ENCODE peak calls at places on chromosomes 6 and 20, in six cellular contexts. Z is fibroblast of villous mesenchyme, E is AG04450, U is lower leg skin, T is neural progenitor cell, C is K562. W is an unnamed sample.

GRCh38 chr20:36313936-36314335 is 7.8 kb downstream of the DLGAP4 start:
- DNase-seq in E (no peak), Z (no peak), U (no peak), C (no peak), T (no peak), W (no peak)

GRCh38 chr6:1553562-1554088 is 56.1 kb upstream of the FOXC1 start:
- DNase-seq in T (no peak), E (no peak), Z (no peak), C (no peak), U (no peak), W (peak; percentile 56)

GRCh38 chr20:36821964-36822437 is 48.4 kb upstream of the DSN1 start:
- DNase-seq in E (no peak), Z (no peak), T (peak; percentile 19), U (no peak), C (peak; percentile 46), W (no peak)

GRCh38 chr6:125094563-125094962 is 59.0 kb upstream of the TPD52L1 start:
- DNase-seq in T (no peak), C (no peak), E (no peak), U (no peak), Z (peak; percentile 33), W (peak; percentile 66)

GRCh38 chr6:137119196-137120104 is 54.0 kb downstream of the IL22RA2 start:
- DNase-seq in T (no peak), U (no peak), Z (no peak), C (no peak), E (no peak), W (no peak)

GRCh38 chr6:160293844-160294243 is 35.2 kb upstream of the SLC22A2 start:
- DNase-seq in E (no peak), Z (no peak), U (no peak), C (no peak), T (peak; percentile 23), W (no peak)

GRCh38 chr6:16663896-16664295 is 97.4 kb downstream of the ATXN1 start:
- DNase-seq in U (no peak), T (no peak), E (no peak), Z (no peak), C (no peak), W (no peak)

GRCh38 chr6:77451466-77451865 is 11.8 kb downstream of the HTR1B start:
- DNase-seq in C (no peak), E (no peak), T (no peak), Z (peak; percentile 30), U (no peak), W (no peak)

GRCh38 chr6:139597781-139598368 is 223.4 kb upstream of the CITED2 start:
- DNase-seq in T (peak; percentile 25), Z (peak; percentile 100), E (peak; percentile 95), U (peak; percentile 62), C (no peak), W (peak; percentile 98)

GRCh38 chr20:4326194-4327065 is 311.1 kb upstream of the RNF24 start:
- DNase-seq in T (no peak), E (no peak), C (no peak), Z (no peak), U (no peak), W (peak; percentile 55)

GRCh38 chr6:4567141-4567540 is 209.1 kb upstream of the CDYL start:
- DNase-seq in U (no peak), T (no peak), C (no peak), Z (peak; percentile 28), E (no peak), W (peak; percentile 22)

GRCh38 chr6:328184-328670 is 35.9 kb downstream of the DUSP22 start:
- DNase-seq in E (peak; percentile 70), T (no peak), U (peak; percentile 76), Z (peak; percentile 88), C (no peak), W (peak; percentile 98)

GRCh38 chr6:47245745-47246371 is 63.8 kb downstream of the TNFRSF21 start:
- DNase-seq in E (no peak), T (no peak), C (no peak), U (no peak), Z (no peak), W (peak; percentile 14)

GRCh38 chr6:134979142-134979541 is 29.2 kb upstream of the ALDH8A1 start:
- DNase-seq in Z (no peak), T (no peak), U (no peak), C (no peak), E (no peak), W (no peak)

GRCh38 chr6:132972254-132972653 is 157.9 kb downstream of the RPS12 start:
- DNase-seq in C (no peak), U (no peak), T (no peak), Z (no peak), E (no peak), W (no peak)

GRCh38 chr20:10806539-10806938 is 132.7 kb upstream of the JAG1 start:
- DNase-seq in T (no peak), E (no peak), C (no peak), U (peak; percentile 61), Z (no peak), W (no peak)

GRCh38 chr20:39245685-39246311 is 283.7 kb downstream of the DHX35 start:
- DNase-seq in Z (no peak), E (no peak), T (no peak), U (no peak), C (no peak), W (no peak)

GRCh38 chr6:168737481-168737880 is 296.5 kb downstream of the SMOC2 start:
- DNase-seq in Z (no peak), U (no peak), E (no peak), T (no peak), C (no peak), W (peak; percentile 22)

GRCh38 chr6:219641-220198 is 72.6 kb upstream of the DUSP22 start:
- DNase-seq in C (peak; percentile 55), T (peak; percentile 48), Z (peak; percentile 16), E (no peak), U (peak; percentile 41), W (peak; percentile 63)

GRCh38 chr6:112178846-112179245 is 75.5 kb downstream of the LAMA4 start:
- DNase-seq in U (no peak), Z (no peak), C (no peak), E (no peak), T (no peak), W (no peak)

GRCh38 chr6:41208439-41209106 is 7.6 kb upstream of the TREML2 start:
- DNase-seq in U (no peak), E (no peak), Z (no peak), T (no peak), C (no peak), W (no peak)

GRCh38 chr6:138227316-138227781 is 9.1 kb upstream of the PBOV1 start:
- DNase-seq in E (no peak), T (no peak), U (no peak), C (no peak), Z (no peak), W (no peak)

GRCh38 chr6:29762781-29763214 is 39.6 kb downstream of the HLA-F start:
- DNase-seq in C (no peak), Z (no peak), E (no peak), U (no peak), T (no peak), W (peak; percentile 21)

GRCh38 chr6:147138841-147139240 is 65.4 kb upstream of the STXBP5 start:
- DNase-seq in E (no peak), Z (no peak), C (no peak), U (no peak), T (no peak), W (no peak)

GRCh38 chr20:44209691-44210421 is 715 bp downstream of the OSER1 start:
- DNase-seq in E (no peak), Z (peak; percentile 55), U (peak; percentile 39), C (no peak), T (peak; percentile 71), W (peak; percentile 52)

GRCh38 chr6:3282461-3283236 is 23.9 kb downstream of the PSMG4 start:
- DNase-seq in U (no peak), T (no peak), E (no peak), C (no peak), Z (peak; percentile 30), W (no peak)

GRCh38 chr20:31723282-31724078 is 812 bp upstream of the BCL2L1 start:
- DNase-seq in E (peak; percentile 96), Z (peak; percentile 98), C (peak; percentile 100), U (peak; percentile 95), T (peak; percentile 99), W (peak; percentile 97)

GRCh38 chr6:163863565-163863964 is 449.0 kb downstream of the QKI start:
- DNase-seq in E (no peak), T (peak; percentile 59), U (no peak), Z (no peak), C (no peak), W (no peak)

GRCh38 chr20:55166063-55166462 is 690.7 kb downstream of the DOK5 start:
- DNase-seq in C (no peak), Z (no peak), E (no peak), U (no peak), T (peak; percentile 91), W (no peak)

GRCh38 chr6:27986928-27987725 is 30.1 kb downstream of the OR2B6 start:
- DNase-seq in U (no peak), E (no peak), Z (no peak), T (no peak), C (no peak), W (no peak)

GRCh38 chr6:26445934-26446667 is 5.8 kb downstream of the BTN3A3 start:
- DNase-seq in E (no peak), C (no peak), Z (no peak), U (no peak), T (no peak), W (no peak)

GRCh38 chr20:64003970-64004725 is 23.2 kb downstream of the PRPF6 start:
- DNase-seq in U (no peak), Z (peak; percentile 38), E (no peak), C (no peak), T (no peak), W (no peak)
- H3K4me3 ChIP-seq in U (no peak overlapping the region), Z (no peak overlapping the region), E (no peak overlapping the region), C (no peak overlapping the region), T (no peak overlapping the region), W (no peak overlapping the region)

DNA sequence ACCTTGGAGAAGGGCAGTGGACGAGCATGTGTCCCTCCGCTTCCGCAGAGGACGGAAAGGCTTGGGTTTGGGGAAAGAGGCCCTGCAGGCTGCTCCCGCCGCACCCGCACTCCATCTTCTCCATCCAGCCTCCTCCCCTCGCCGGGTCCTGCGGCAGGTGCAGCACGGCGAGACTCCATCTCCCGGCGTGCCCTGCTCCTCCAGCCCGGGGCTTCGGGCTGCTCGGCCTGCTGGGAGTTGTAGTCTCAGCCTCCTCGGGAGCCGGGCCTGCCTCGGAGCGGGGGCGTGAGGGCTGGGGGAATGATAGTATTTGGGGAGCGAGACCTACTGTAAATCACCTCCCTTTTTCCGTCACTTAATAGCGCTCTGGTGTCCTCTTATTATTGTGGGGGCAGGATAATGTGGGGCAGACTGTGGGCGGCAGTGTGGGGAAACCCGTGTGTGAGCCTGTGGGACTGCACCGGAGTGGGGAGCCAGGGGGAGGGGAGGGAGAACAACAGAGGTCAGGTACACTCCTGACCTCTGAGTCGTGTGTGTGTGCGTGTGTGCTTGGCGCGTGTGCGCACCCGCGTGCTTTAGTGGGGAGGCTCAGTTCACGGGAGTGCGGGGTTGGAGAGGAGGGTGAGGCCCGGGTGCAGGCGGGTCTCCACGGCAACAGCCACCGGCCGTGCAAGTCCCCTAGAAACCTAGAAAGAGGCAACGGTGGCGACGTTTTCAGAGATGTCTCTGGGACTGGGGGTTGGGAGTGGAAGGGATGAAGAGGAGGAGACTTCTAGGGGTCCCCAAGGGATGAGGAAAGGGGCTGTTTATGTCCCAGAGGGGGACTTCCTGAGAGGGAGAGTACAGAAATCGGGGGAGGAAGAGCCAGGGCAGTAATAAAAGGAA is 4.1 kb downstream of the TTBK1 start:
- DNase-seq in C (peak; percentile 92), E (no peak), Z (peak; percentile 10), U (peak; percentile 33), T (peak; percentile 94), W (peak; percentile 16)
- TF ChIP-seq CTCF in C (no peak), E (no peak), Z (no peak), U (no peak), T (no peak), W (no peak)

GRCh38 chr20:21523398-21523868 is 9.6 kb upstream of the NKX2-2 start:
- DNase-seq in T (no peak), C (no peak), E (no peak), Z (no peak), U (no peak), W (no peak)
- H3K4me3 ChIP-seq in T (peak overlapping the region; percentile 52), C (no peak overlapping the region), E (no peak overlapping the region), Z (no peak overlapping the region), U (no peak overlapping the region), W (no peak overlapping the region)

GRCh38 chr6:90302320-90302719 is 5.7 kb upstream of the BACH2 start:
- DNase-seq in U (no peak), C (no peak), T (no peak), E (no peak), Z (no peak), W (no peak)
- TF ChIP-seq CTCF in U (no peak), C (no peak), T (no peak), E (no peak), Z (peak; percentile 20), W (no peak)